ENCODE peak calls at places on chromosomes 3 and 15, in six cellular contexts. V is neural progenitor cell; D is hepatic stellate cell; K is stimulated activated CD8-positive, alpha-beta memory T cell treated with anti-CD3 and anti-CD28 coated beads, Interleukin-12 subunit alpha, Interleukin-12 subunit beta, amount 100 ng/mL, for 4 hours; Q is cardiac muscle cell; L is left ventricle myocardium superior. B is an unnamed sample.
A peak's percentile ranks its signal among the peaks of the same experiment; 100 is the strongest.

GRCh38 chr15:99090011-99090699 is 14.7 kb upstream of the SYNM start:
- DNase-seq in V (no peak), D (no peak), K (no peak), Q (no peak), L (no peak), B (no peak)

GRCh38 chr15:40633178-40633577 is 39.1 kb downstream of the KNL1 start:
- DNase-seq in V (no peak), D (no peak), K (no peak), Q (no peak), L (no peak), B (no peak)

GRCh38 chr3:197367081-197367780 is 68.8 kb upstream of the DLG1 start:
- DNase-seq in V (peak; percentile 49), D (no peak), K (no peak), Q (no peak), L (no peak), B (peak; percentile 56)

GRCh38 chr15:96261575-96262034 is 68.9 kb upstream of the NR2F2 start:
- DNase-seq in V (no peak), D (no peak), K (no peak), Q (no peak), L (no peak), B (no peak)

GRCh38 chr15:56832125-56832524 is 86.3 kb upstream of the TCF12 start:
- DNase-seq in V (no peak), D (no peak), K (no peak), Q (no peak), L (peak; percentile 66), B (peak; percentile 78)

GRCh38 chr3:173552526-173552925 is 155.0 kb downstream of the NLGN1 start:
- DNase-seq in V (no peak), D (no peak), K (no peak), Q (no peak), L (no peak), B (no peak)

GRCh38 chr15:76793162-76793561 is 112.0 kb downstream of the SCAPER start:
- DNase-seq in V (no peak), D (no peak), K (no peak), Q (no peak), L (no peak), B (no peak)

GRCh38 chr15:66779331-66780009 is 77.4 kb downstream of the SMAD6 start:
- DNase-seq in V (no peak), D (no peak), K (no peak), Q (no peak), L (no peak), B (no peak)

GRCh38 chr3:188227442-188227841 is 73.5 kb downstream of the LPP start:
- DNase-seq in V (no peak), D (no peak), K (no peak), Q (no peak), L (no peak), B (no peak)

GRCh38 chr15:38440353-38441129 is 13.4 kb upstream of the FAM98B start:
- DNase-seq in V (peak; percentile 58), D (peak; percentile 21), K (no peak), Q (peak; percentile 61), L (no peak), B (peak; percentile 36)

GRCh38 chr3:10353160-10353559 is 32.2 kb upstream of the SEC13 start:
- DNase-seq in V (peak; percentile 27), D (no peak), K (no peak), Q (no peak), L (no peak), B (no peak)

GRCh38 chr15:38672814-38673292 is 108.2 kb upstream of the RASGRP1 start:
- DNase-seq in V (no peak), D (no peak), K (no peak), Q (no peak), L (no peak), B (no peak)

GRCh38 chr15:100520132-100520921 is 8.4 kb downstream of the CERS3 start:
- DNase-seq in V (no peak), D (no peak), K (no peak), Q (no peak), L (no peak), B (no peak)

GRCh38 chr3:166634091-166634746 is 745.9 kb downstream of the ZBBX start:
- DNase-seq in V (no peak), D (no peak), K (no peak), Q (no peak), L (no peak), B (no peak)

GRCh38 chr3:172332256-172333041 is 115.8 kb downstream of the GHSR start:
- DNase-seq in V (peak; percentile 60), D (peak; percentile 50), K (peak; percentile 10), Q (peak; percentile 66), L (peak; percentile 46), B (peak; percentile 68)

GRCh38 chr3:71518089-71518488 is 65.4 kb downstream of the FOXP1 start:
- DNase-seq in V (no peak), D (no peak), K (no peak), Q (no peak), L (no peak), B (no peak)

GRCh38 chr3:183253364-183253960 is 409 bp downstream of the B3GNT5 start:
- DNase-seq in V (peak; percentile 54), D (peak; percentile 9), K (peak; percentile 12), Q (peak; percentile 35), L (peak; percentile 88), B (peak; percentile 83)

GRCh38 chr3:97872209-97873042 is 50.6 kb downstream of the CRYBG3 start:
- DNase-seq in V (no peak), D (peak; percentile 36), K (no peak), Q (no peak), L (no peak), B (peak; percentile 68)

GRCh38 chr3:15514663-15515357 is 6.7 kb downstream of the COLQ start:
- DNase-seq in V (no peak), D (no peak), K (no peak), Q (no peak), L (no peak), B (no peak)

GRCh38 chr15:35115155-35115725 is 30.1 kb upstream of the NANOGP8 start:
- DNase-seq in V (peak; percentile 24), D (no peak), K (no peak), Q (peak; percentile 5), L (no peak), B (no peak)

GRCh38 chr3:72520690-72521308 is 327.4 kb downstream of the SHQ1 start:
- DNase-seq in V (no peak), D (no peak), K (no peak), Q (no peak), L (no peak), B (no peak)

GRCh38 chr3:65851827-65852226 is 186.9 kb downstream of the MAGI1 start:
- DNase-seq in V (no peak), D (peak; percentile 60), K (no peak), Q (no peak), L (no peak), B (no peak)

GRCh38 chr3:133547432-133548041 is 25.9 kb upstream of the CDV3 start:
- DNase-seq in V (no peak), D (peak; percentile 77), K (no peak), Q (peak; percentile 55), L (peak; percentile 39), B (no peak)

GRCh38 chr3:45218578-45219390 is 7.3 kb downstream of the TMEM158 start:
- DNase-seq in V (no peak), D (peak; percentile 57), K (no peak), Q (no peak), L (no peak), B (peak; percentile 70)

GRCh38 chr3:45486926-45487325 is 98.5 kb downstream of the LARS2 start:
- DNase-seq in V (no peak), D (no peak), K (no peak), Q (no peak), L (no peak), B (no peak)

GRCh38 chr3:168248383-168249047 is 152.8 kb upstream of the GOLIM4 start:
- DNase-seq in V (peak; percentile 83), D (peak; percentile 21), K (no peak), Q (peak; percentile 79), L (peak; percentile 66), B (no peak)

GRCh38 chr3:46856576-46857471 is 6.4 kb downstream of the MYL3 start:
- DNase-seq in V (peak; percentile 1), D (no peak), K (no peak), Q (no peak), L (peak; percentile 37), B (no peak)

GRCh38 chr15:37891754-37892368 is 42.6 kb upstream of the TMCO5A start:
- DNase-seq in V (peak; percentile 75), D (no peak), K (no peak), Q (peak; percentile 71), L (no peak), B (peak; percentile 18)

GRCh38 chr3:127688416-127689265 is 15.9 kb downstream of the ABTB1 start:
- DNase-seq in V (peak; percentile 58), D (no peak), K (no peak), Q (no peak), L (no peak), B (no peak)

GRCh38 chr3:156668073-156668763 is 6.2 kb upstream of the TIPARP start:
- DNase-seq in V (no peak), D (no peak), K (no peak), Q (no peak), L (no peak), B (no peak)

GRCh38 chr15:71962537-71962936 is 152.2 kb downstream of the NR2E3 start:
- DNase-seq in V (no peak), D (no peak), K (no peak), Q (no peak), L (no peak), B (no peak)